ENCODE peak calls at places on chromosomes 5 and 9, in seven cellular contexts. Y is BJ, O is NCI-H345, E is nephron progenitor cell, G is cardiac fibroblast, T is anterior cingulate cortex, I is NCI-H1930. R is an unnamed sample.

GRCh38 chr5:95861858-95862561 is 39.5 kb upstream of the GLRX start:
- DNase-seq in E (no peak), I (no peak), O (no peak), T (no peak), G (peak; percentile 69), Y (no peak), R (no peak)

GRCh38 chr5:82106806-82107205 is 135.0 kb downstream of the ATG10 start:
- DNase-seq in G (peak; percentile 10), T (no peak), Y (no peak), E (no peak), I (no peak), O (no peak), R (no peak)

GRCh38 chr9:32928145-32928763 is 73.2 kb downstream of the APTX start:
- DNase-seq in T (no peak), Y (no peak), O (no peak), G (peak; percentile 76), I (no peak), E (no peak), R (peak; percentile 38)

GRCh38 chr5:134008257-134008749 is 3.5 kb upstream of the VDAC1 start:
- DNase-seq in G (no peak), Y (no peak), T (no peak), E (no peak), O (no peak), I (no peak), R (no peak)

GRCh38 chr5:170691623-170692022 is 91.9 kb upstream of the GABRP start:
- DNase-seq in Y (no peak), T (no peak), O (no peak), I (no peak), E (peak; percentile 37), G (no peak), R (no peak)

GRCh38 chr5:96257904-96258303 is 175.1 kb downstream of the PCSK1 start:
- DNase-seq in I (no peak), O (no peak), Y (no peak), E (no peak), T (no peak), G (peak; percentile 32), R (no peak)

GRCh38 chr5:151155777-151156731 is 1.5 kb downstream of the ANXA6 start:
- DNase-seq in E (no peak), I (no peak), Y (no peak), G (peak; percentile 74), O (peak; percentile 31), T (no peak), R (peak; percentile 32)

GRCh38 chr5:30401479-30402058 is 791.9 kb upstream of the CDH6 start:
- DNase-seq in G (peak; percentile 28), I (peak; percentile 21), O (peak; percentile 38), T (no peak), Y (no peak), E (peak; percentile 55), R (no peak)

GRCh38 chr9:89592963-89593775 is 11.6 kb upstream of the GADD45G start:
- DNase-seq in Y (no peak), I (no peak), G (peak; percentile 44), E (peak; percentile 57), T (no peak), O (no peak), R (no peak)

GRCh38 chr5:181234455-181235306 is 9.0 kb downstream of the RACK1 start:
- DNase-seq in Y (no peak), I (no peak), O (no peak), E (no peak), G (no peak), T (no peak), R (no peak)

GRCh38 chr5:34599471-34600117 is 56.5 kb upstream of the RAI14 start:
- DNase-seq in T (no peak), G (no peak), E (no peak), I (no peak), Y (no peak), O (no peak), R (no peak)

GRCh38 chr5:7518947-7519560 is 123.1 kb downstream of the ADCY2 start:
- DNase-seq in G (no peak), I (no peak), E (peak; percentile 9), T (no peak), Y (no peak), O (peak; percentile 91), R (no peak)

GRCh38 chr9:126122901-126123616 is 203.6 kb upstream of the MVB12B start:
- DNase-seq in G (no peak), E (no peak), T (no peak), Y (no peak), O (no peak), I (no peak), R (no peak)

GRCh38 chr5:27267209-27267824 is 228.9 kb upstream of the CDH9 start:
- DNase-seq in Y (no peak), T (no peak), E (no peak), O (no peak), G (no peak), I (no peak), R (no peak)

GRCh38 chr5:6504677-6505414 is 56.2 kb downstream of the UBE2QL1 start:
- DNase-seq in I (no peak), E (no peak), G (no peak), O (peak; percentile 54), T (no peak), Y (peak; percentile 12), R (peak; percentile 6)

GRCh38 chr5:33501899-33502298 is 61.1 kb downstream of the TARS1 start:
- DNase-seq in I (no peak), Y (no peak), E (no peak), G (no peak), T (no peak), O (no peak), R (no peak)

GRCh38 chr9:5835808-5836207 is 2.9 kb upstream of the ERMP1 start:
- DNase-seq in O (no peak), E (no peak), T (no peak), Y (no peak), I (no peak), G (no peak), R (no peak)

GRCh38 chr9:133403766-133404439 is 13.9 kb downstream of the REXO4 start:
- DNase-seq in O (peak; percentile 33), Y (no peak), I (no peak), T (no peak), G (peak; percentile 18), E (no peak), R (peak; percentile 34)

GRCh38 chr5:149759563-149759962 is 29.5 kb downstream of the PPARGC1B start:
- DNase-seq in E (no peak), T (no peak), G (no peak), O (no peak), I (no peak), Y (no peak), R (no peak)

GRCh38 chr5:127290019-127290945 is at the start of gene MEGF10:
- DNase-seq in E (peak; percentile 82), T (peak; percentile 42), G (peak; percentile 48), I (no peak), O (no peak), Y (no peak), R (no peak)

GRCh38 chr5:179319123-179319522 is 26.1 kb downstream of the ADAMTS2 start:
- DNase-seq in G (no peak), I (no peak), E (no peak), Y (no peak), O (no peak), T (no peak), R (no peak)